ENCODE peak calls at places on chromosomes 6 and 20, in eight cellular contexts. One of them, this sample, is unnamed. For H3K4me1, the result is how much of the 10 kb centered on the place peaks cover.

GRCh38 chr6:145669627-145670034 is 65.7 kb downstream of the EPM2A start:
- DNase-seq in pancreas: no peak
- DNase-seq in left ventricle myocardium inferior: no peak
- DNase-seq in mammary epithelial cell: peak
- DNase-seq in SJSA1: no peak
- DNase-seq in CD8-positive, alpha-beta memory T cell: no peak
- DNase-seq in neural progenitor cell: no peak
- DNase-seq in Panc1: no peak
- DNase-seq in this sample: no peak

GRCh38 chr20:53423587-53424146 is 170.0 kb downstream of the ZNF217 start:
- DNase-seq in pancreas: no peak
- DNase-seq in left ventricle myocardium inferior: no peak
- DNase-seq in mammary epithelial cell: no peak
- DNase-seq in SJSA1: no peak
- DNase-seq in CD8-positive, alpha-beta memory T cell: no peak
- DNase-seq in neural progenitor cell: no peak
- DNase-seq in Panc1: no peak
- DNase-seq in this sample: no peak

GRCh38 chr6:30169658-30170614 is 6.6 kb downstream of the TRIM15 start:
- DNase-seq in pancreas: no peak
- DNase-seq in left ventricle myocardium inferior: no peak
- DNase-seq in mammary epithelial cell: peak
- DNase-seq in SJSA1: no peak
- DNase-seq in CD8-positive, alpha-beta memory T cell: peak
- DNase-seq in neural progenitor cell: peak
- DNase-seq in Panc1: peak
- DNase-seq in this sample: no peak

GRCh38 chr6:47126647-47127339 is 84.7 kb upstream of the ADGRF1 start:
- DNase-seq in pancreas: peak
- DNase-seq in left ventricle myocardium inferior: no peak
- DNase-seq in mammary epithelial cell: no peak
- DNase-seq in SJSA1: no peak
- DNase-seq in CD8-positive, alpha-beta memory T cell: no peak
- DNase-seq in neural progenitor cell: no peak
- DNase-seq in Panc1: no peak
- DNase-seq in this sample: no peak

GRCh38 chr6:51108563-51109234 is 290.0 kb downstream of the TFAP2B start:
- DNase-seq in pancreas: no peak
- DNase-seq in left ventricle myocardium inferior: no peak
- DNase-seq in mammary epithelial cell: peak
- DNase-seq in SJSA1: no peak
- DNase-seq in CD8-positive, alpha-beta memory T cell: no peak
- DNase-seq in neural progenitor cell: no peak
- DNase-seq in Panc1: no peak
- DNase-seq in this sample: no peak

GRCh38 chr6:109478848-109479624 is 4.0 kb downstream of the ZBTB24 start:
- DNase-seq in pancreas: no peak
- DNase-seq in left ventricle myocardium inferior: no peak
- DNase-seq in mammary epithelial cell: no peak
- DNase-seq in SJSA1: no peak
- DNase-seq in CD8-positive, alpha-beta memory T cell: peak
- DNase-seq in neural progenitor cell: no peak
- DNase-seq in Panc1: no peak
- DNase-seq in this sample: no peak

GRCh38 chr6:151506761-151507160 is 12.9 kb downstream of the CCDC170 start:
- DNase-seq in pancreas: no peak
- DNase-seq in left ventricle myocardium inferior: no peak
- DNase-seq in mammary epithelial cell: no peak
- DNase-seq in SJSA1: no peak
- DNase-seq in CD8-positive, alpha-beta memory T cell: no peak
- DNase-seq in neural progenitor cell: no peak
- DNase-seq in Panc1: no peak
- DNase-seq in this sample: no peak

GRCh38 chr6:130158061-130158460 is 64.7 kb downstream of the SAMD3 start:
- DNase-seq in pancreas: no peak
- DNase-seq in left ventricle myocardium inferior: no peak
- DNase-seq in mammary epithelial cell: no peak
- DNase-seq in SJSA1: no peak
- DNase-seq in CD8-positive, alpha-beta memory T cell: no peak
- DNase-seq in neural progenitor cell: no peak
- DNase-seq in Panc1: no peak
- DNase-seq in this sample: no peak

GRCh38 chr6:109397020-109397419 is 14.8 kb upstream of the CD164 start:
- DNase-seq in pancreas: no peak
- DNase-seq in left ventricle myocardium inferior: no peak
- DNase-seq in mammary epithelial cell: no peak
- DNase-seq in SJSA1: no peak
- DNase-seq in CD8-positive, alpha-beta memory T cell: no peak
- DNase-seq in neural progenitor cell: no peak
- DNase-seq in Panc1: no peak
- DNase-seq in this sample: no peak

GRCh38 chr6:112018619-112019416 is 35.1 kb upstream of the CCN6 start:
- DNase-seq in pancreas: peak
- DNase-seq in left ventricle myocardium inferior: peak
- DNase-seq in mammary epithelial cell: no peak
- DNase-seq in SJSA1: peak
- DNase-seq in CD8-positive, alpha-beta memory T cell: no peak
- DNase-seq in neural progenitor cell: no peak
- DNase-seq in Panc1: no peak
- DNase-seq in this sample: peak

GRCh38 chr6:1825926-1826325 is 216.2 kb downstream of the FOXC1 start:
- DNase-seq in pancreas: no peak
- DNase-seq in left ventricle myocardium inferior: no peak
- DNase-seq in mammary epithelial cell: peak
- DNase-seq in SJSA1: peak
- DNase-seq in CD8-positive, alpha-beta memory T cell: no peak
- DNase-seq in neural progenitor cell: no peak
- DNase-seq in Panc1: no peak
- DNase-seq in this sample: no peak

GRCh38 chr6:119521251-119521650 is 171.7 kb upstream of the MAN1A1 start:
- DNase-seq in pancreas: no peak
- DNase-seq in left ventricle myocardium inferior: no peak
- DNase-seq in mammary epithelial cell: no peak
- DNase-seq in SJSA1: no peak
- DNase-seq in CD8-positive, alpha-beta memory T cell: no peak
- DNase-seq in neural progenitor cell: no peak
- DNase-seq in Panc1: no peak
- DNase-seq in this sample: no peak

GRCh38 chr6:38310061-38310460 is 329.7 kb downstream of the BTBD9 start:
- DNase-seq in pancreas: no peak
- DNase-seq in left ventricle myocardium inferior: no peak
- DNase-seq in mammary epithelial cell: peak
- DNase-seq in SJSA1: no peak
- DNase-seq in CD8-positive, alpha-beta memory T cell: no peak
- DNase-seq in neural progenitor cell: no peak
- DNase-seq in Panc1: no peak
- DNase-seq in this sample: no peak

GRCh38 chr6:37244430-37245310 is 12.9 kb upstream of the TBC1D22B start:
- DNase-seq in pancreas: peak
- DNase-seq in left ventricle myocardium inferior: peak
- DNase-seq in mammary epithelial cell: peak
- DNase-seq in SJSA1: peak
- DNase-seq in CD8-positive, alpha-beta memory T cell: no peak
- DNase-seq in neural progenitor cell: no peak
- DNase-seq in Panc1: no peak
- DNase-seq in this sample: peak

GRCh38 chr6:164039954-164040375 is 625.4 kb downstream of the QKI start:
- DNase-seq in pancreas: peak
- DNase-seq in left ventricle myocardium inferior: peak
- DNase-seq in mammary epithelial cell: peak
- DNase-seq in SJSA1: no peak
- DNase-seq in CD8-positive, alpha-beta memory T cell: peak
- DNase-seq in neural progenitor cell: no peak
- DNase-seq in Panc1: no peak
- DNase-seq in this sample: peak

GRCh38 chr20:47576516-47577033 is 74.9 kb downstream of the NCOA3 start:
- DNase-seq in pancreas: peak
- DNase-seq in left ventricle myocardium inferior: peak
- DNase-seq in mammary epithelial cell: peak
- DNase-seq in SJSA1: peak
- DNase-seq in CD8-positive, alpha-beta memory T cell: no peak
- DNase-seq in neural progenitor cell: peak
- DNase-seq in Panc1: no peak
- DNase-seq in this sample: peak

GRCh38 chr20:47578543-47578942 is 76.9 kb downstream of the NCOA3 start:
- DNase-seq in pancreas: no peak
- DNase-seq in left ventricle myocardium inferior: no peak
- DNase-seq in mammary epithelial cell: no peak
- DNase-seq in SJSA1: no peak
- DNase-seq in CD8-positive, alpha-beta memory T cell: no peak
- DNase-seq in neural progenitor cell: no peak
- DNase-seq in Panc1: no peak
- DNase-seq in this sample: no peak

GRCh38 chr20:47574616-47575401 is 73.1 kb downstream of the NCOA3 start:
- DNase-seq in pancreas: peak
- DNase-seq in left ventricle myocardium inferior: no peak
- DNase-seq in mammary epithelial cell: no peak
- DNase-seq in SJSA1: no peak
- DNase-seq in CD8-positive, alpha-beta memory T cell: no peak
- DNase-seq in neural progenitor cell: no peak
- DNase-seq in Panc1: no peak
- DNase-seq in this sample: no peak

GRCh38 chr20:47573586-47573985 is 71.9 kb downstream of the NCOA3 start:
- DNase-seq in pancreas: no peak
- DNase-seq in left ventricle myocardium inferior: no peak
- DNase-seq in mammary epithelial cell: no peak
- DNase-seq in SJSA1: no peak
- DNase-seq in CD8-positive, alpha-beta memory T cell: no peak
- DNase-seq in neural progenitor cell: no peak
- DNase-seq in Panc1: no peak
- DNase-seq in this sample: no peak

GRCh38 chr20:47577271-47577670 is 75.6 kb downstream of the NCOA3 start:
- DNase-seq in pancreas: no peak
- DNase-seq in left ventricle myocardium inferior: no peak
- DNase-seq in mammary epithelial cell: no peak
- DNase-seq in SJSA1: no peak
- DNase-seq in CD8-positive, alpha-beta memory T cell: no peak
- DNase-seq in neural progenitor cell: no peak
- DNase-seq in Panc1: no peak
- DNase-seq in this sample: no peak
- H3K4me1 ChIP-seq in pancreas: half or more
- H3K4me1 ChIP-seq in left ventricle myocardium inferior: half or more
- H3K4me1 ChIP-seq in mammary epithelial cell: under half
- H3K4me1 ChIP-seq in SJSA1: under half
- H3K4me1 ChIP-seq in CD8-positive, alpha-beta memory T cell: under half
- H3K4me1 ChIP-seq in neural progenitor cell: under half
- H3K4me1 ChIP-seq in Panc1: half or more
- H3K4me1 ChIP-seq in this sample: half or more

GRCh38 chr6:32415521-32416019 is 8.6 kb upstream of the BTNL2 start:
- DNase-seq in pancreas: peak
- DNase-seq in left ventricle myocardium inferior: peak
- DNase-seq in mammary epithelial cell: peak
- DNase-seq in SJSA1: peak
- DNase-seq in CD8-positive, alpha-beta memory T cell: peak
- DNase-seq in neural progenitor cell: peak
- DNase-seq in Panc1: peak
- DNase-seq in this sample: peak
- H3K4me3 ChIP-seq in pancreas: no peak
- H3K4me3 ChIP-seq in left ventricle myocardium inferior: peak
- H3K4me3 ChIP-seq in mammary epithelial cell: no peak
- H3K4me3 ChIP-seq in SJSA1: no peak
- H3K4me3 ChIP-seq in CD8-positive, alpha-beta memory T cell: no peak
- H3K4me3 ChIP-seq in neural progenitor cell: no peak
- H3K4me3 ChIP-seq in Panc1: peak
- H3K4me3 ChIP-seq in this sample: peak

GRCh38 chr6:139407718-139408222 is 33.3 kb upstream of the CITED2 start:
- DNase-seq in pancreas: no peak
- DNase-seq in left ventricle myocardium inferior: no peak
- DNase-seq in mammary epithelial cell: peak
- DNase-seq in SJSA1: no peak
- DNase-seq in CD8-positive, alpha-beta memory T cell: no peak
- DNase-seq in neural progenitor cell: peak
- DNase-seq in Panc1: peak
- DNase-seq in this sample: no peak
- H3K27ac ChIP-seq in pancreas: no peak
- H3K27ac ChIP-seq in left ventricle myocardium inferior: no peak
- H3K27ac ChIP-seq in mammary epithelial cell: peak
- H3K27ac ChIP-seq in SJSA1: peak
- H3K27ac ChIP-seq in CD8-positive, alpha-beta memory T cell: no peak
- H3K27ac ChIP-seq in neural progenitor cell: no peak
- H3K27ac ChIP-seq in Panc1: no peak
- H3K27ac ChIP-seq in this sample: no peak

DNA sequence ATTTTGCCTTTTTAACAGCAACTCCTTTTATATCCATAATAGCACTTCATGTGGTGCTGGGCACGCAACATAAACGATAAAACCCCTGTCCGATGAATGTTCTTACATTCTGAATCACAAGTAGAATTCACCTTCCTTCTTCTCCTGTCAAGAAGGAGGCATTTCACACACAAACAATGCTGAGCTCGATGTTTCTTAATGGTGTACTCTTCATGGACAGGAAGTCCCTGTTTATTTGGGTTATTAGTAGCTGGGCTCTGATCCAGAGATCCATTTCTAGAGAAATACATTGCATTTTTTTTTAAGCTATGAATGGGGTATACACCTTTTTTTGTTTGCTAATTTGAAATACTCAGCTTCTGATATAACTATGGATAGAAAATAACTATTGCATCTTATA is 82.4 kb downstream of the PPP1R3G start:
- DNase-seq in pancreas: no peak
- DNase-seq in left ventricle myocardium inferior: no peak
- DNase-seq in mammary epithelial cell: no peak
- DNase-seq in SJSA1: no peak
- DNase-seq in CD8-positive, alpha-beta memory T cell: no peak
- DNase-seq in neural progenitor cell: no peak
- DNase-seq in Panc1: no peak
- DNase-seq in this sample: no peak
- H3K4me1 ChIP-seq in pancreas: under half
- H3K4me1 ChIP-seq in left ventricle myocardium inferior: under half
- H3K4me1 ChIP-seq in mammary epithelial cell: under half
- H3K4me1 ChIP-seq in SJSA1: under half
- H3K4me1 ChIP-seq in CD8-positive, alpha-beta memory T cell: under half
- H3K4me1 ChIP-seq in neural progenitor cell: under half
- H3K4me1 ChIP-seq in Panc1: under half
- H3K4me1 ChIP-seq in this sample: under half

GRCh38 chr6:27544612-27545260 is 71.8 kb upstream of the ZNF184 start:
- DNase-seq in pancreas: no peak
- DNase-seq in left ventricle myocardium inferior: no peak
- DNase-seq in mammary epithelial cell: no peak
- DNase-seq in SJSA1: no peak
- DNase-seq in CD8-positive, alpha-beta memory T cell: no peak
- DNase-seq in neural progenitor cell: peak
- DNase-seq in Panc1: no peak
- DNase-seq in this sample: no peak
- H3K4me3 ChIP-seq in pancreas: no peak
- H3K4me3 ChIP-seq in left ventricle myocardium inferior: peak
- H3K4me3 ChIP-seq in mammary epithelial cell: peak
- H3K4me3 ChIP-seq in SJSA1: no peak
- H3K4me3 ChIP-seq in CD8-positive, alpha-beta memory T cell: peak
- H3K4me3 ChIP-seq in neural progenitor cell: peak
- H3K4me3 ChIP-seq in Panc1: peak
- H3K4me3 ChIP-seq in this sample: no peak